ENCODE peak calls at places on chromosome 22, in six cellular contexts. T, L, X, V, E and C are unnamed samples.

GRCh38 chr22:30206964-30207363 is 39.6 kb downstream of the LIF start:
- DNase-seq in T (peak), L (no peak), X (peak), V (peak), E (no peak), C (no peak)

GRCh38 chr22:37203354-37204044 is 8.8 kb downstream of the SSTR3 start:
- DNase-seq in T (no peak), L (no peak), X (no peak), V (no peak), E (no peak), C (no peak)

GRCh38 chr22:29801796-29802195 is 34.6 kb downstream of the UQCR10 start:
- DNase-seq in T (no peak), L (no peak), X (no peak), V (no peak), E (no peak), C (no peak)

GRCh38 chr22:31262369-31263133 is 29.7 kb downstream of the PIK3IP1 start:
- DNase-seq in T (no peak), L (no peak), X (no peak), V (no peak), E (no peak), C (no peak)

GRCh38 chr22:36565152-36565507 is 36.2 kb upstream of the EIF3D start:
- DNase-seq in T (no peak), L (no peak), X (no peak), V (no peak), E (no peak), C (no peak)

GRCh38 chr22:17400305-17400704 is 31.0 kb downstream of the CECR2 start:
- DNase-seq in T (no peak), L (no peak), X (no peak), V (peak), E (no peak), C (no peak)

GRCh38 chr22:33049125-33049729 is 9.0 kb downstream of the SYN3 start:
- DNase-seq in T (peak), L (peak), X (peak), V (peak), E (peak), C (peak)

GRCh38 chr22:28710889-28711285 is 30.7 kb downstream of the CHEK2 start:
- DNase-seq in T (no peak), L (no peak), X (no peak), V (peak), E (no peak), C (no peak)

DNA sequence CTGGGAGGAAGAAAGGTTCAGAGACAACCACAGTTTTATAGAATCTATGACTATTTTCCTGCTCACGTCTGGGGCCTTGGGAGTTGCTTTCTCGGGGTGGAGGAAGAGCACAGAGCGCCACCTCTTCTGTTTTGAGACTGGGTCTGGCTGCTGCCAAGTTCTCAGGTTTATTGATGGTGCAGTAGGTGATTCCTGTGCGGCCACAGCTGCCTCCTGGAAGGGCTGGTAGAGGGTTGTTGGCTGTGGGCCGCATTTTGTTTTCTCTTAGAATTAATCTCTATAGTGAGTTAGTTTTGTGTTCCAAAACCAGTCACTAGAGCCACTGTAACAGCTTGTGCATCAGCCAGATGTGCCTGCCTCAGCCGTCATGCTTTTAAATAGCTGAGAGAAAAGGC is 12.9 kb downstream of the TBC1D22A start:
- DNase-seq in T (no peak), L (peak), X (no peak), V (no peak), E (no peak), C (no peak)
- TF ChIP-seq CTCF in T (no peak), L (peak), X (no peak), V (no peak), E (no peak), C (no peak)

GRCh38 chr22:48663297-48663696 is 1164.4 kb downstream of the BRD1 start:
- DNase-seq in T (no peak), L (peak), X (no peak), V (peak), E (no peak), C (no peak)
- TF ChIP-seq CTCF in T (peak), L (peak), X (peak), V (peak), E (peak), C (peak)

GRCh38 chr22:38826801-38827200 is 17.0 kb downstream of the NPTXR start:
- DNase-seq in T (no peak), L (no peak), X (no peak), V (no peak), E (no peak), C (no peak)

GRCh38 chr22:38823637-38824036 is 20.2 kb downstream of the NPTXR start:
- DNase-seq in T (no peak), L (no peak), X (no peak), V (no peak), E (no peak), C (no peak)

GRCh38 chr22:38826386-38826785 is 17.4 kb downstream of the NPTXR start:
- DNase-seq in T (no peak), L (no peak), X (no peak), V (no peak), E (no peak), C (no peak)

GRCh38 chr22:38823076-38823475 is 20.8 kb downstream of the NPTXR start:
- DNase-seq in T (no peak), L (no peak), X (no peak), V (no peak), E (no peak), C (no peak)

DNA sequence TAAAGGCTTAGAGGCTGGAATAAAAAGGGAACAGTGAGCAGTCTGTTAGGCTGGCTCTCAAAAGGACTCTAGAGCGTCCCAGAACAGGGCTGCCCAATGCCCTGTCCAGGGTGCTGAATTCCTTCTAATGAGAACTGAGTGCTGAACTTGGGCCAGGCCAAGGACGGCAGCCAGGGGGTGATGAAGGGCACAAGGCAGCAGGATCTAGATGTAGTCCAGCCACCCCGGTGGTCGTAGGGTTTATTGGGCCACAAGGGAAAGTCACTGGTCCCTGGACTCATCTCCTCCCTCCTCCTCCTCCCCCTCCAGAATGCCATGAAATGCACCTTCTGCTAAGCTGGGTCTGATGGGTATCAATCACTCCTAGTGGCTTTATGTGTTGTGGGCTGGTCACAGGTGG is 19.2 kb downstream of the NPTXR start:
- DNase-seq in T (peak), L (peak), X (peak), V (peak), E (peak), C (peak)
- TF ChIP-seq CTCF in T (peak), L (peak), X (peak), V (peak), E (peak), C (no peak)

GRCh38 chr22:26527167-26527566 is 14.9 kb upstream of the TFIP11 start:
- DNase-seq in T (no peak), L (no peak), X (no peak), V (no peak), E (no peak), C (no peak)

GRCh38 chr22:26526165-26526564 is 13.9 kb upstream of the TFIP11 start:
- DNase-seq in T (no peak), L (no peak), X (no peak), V (no peak), E (no peak), C (no peak)

GRCh38 chr22:26524870-26525269 is 12.6 kb upstream of the TFIP11 start:
- DNase-seq in T (no peak), L (no peak), X (no peak), V (no peak), E (no peak), C (no peak)

GRCh38 chr22:26529345-26529744 is 17.1 kb upstream of the TFIP11 start:
- DNase-seq in T (no peak), L (no peak), X (no peak), V (peak), E (no peak), C (no peak)

DNA sequence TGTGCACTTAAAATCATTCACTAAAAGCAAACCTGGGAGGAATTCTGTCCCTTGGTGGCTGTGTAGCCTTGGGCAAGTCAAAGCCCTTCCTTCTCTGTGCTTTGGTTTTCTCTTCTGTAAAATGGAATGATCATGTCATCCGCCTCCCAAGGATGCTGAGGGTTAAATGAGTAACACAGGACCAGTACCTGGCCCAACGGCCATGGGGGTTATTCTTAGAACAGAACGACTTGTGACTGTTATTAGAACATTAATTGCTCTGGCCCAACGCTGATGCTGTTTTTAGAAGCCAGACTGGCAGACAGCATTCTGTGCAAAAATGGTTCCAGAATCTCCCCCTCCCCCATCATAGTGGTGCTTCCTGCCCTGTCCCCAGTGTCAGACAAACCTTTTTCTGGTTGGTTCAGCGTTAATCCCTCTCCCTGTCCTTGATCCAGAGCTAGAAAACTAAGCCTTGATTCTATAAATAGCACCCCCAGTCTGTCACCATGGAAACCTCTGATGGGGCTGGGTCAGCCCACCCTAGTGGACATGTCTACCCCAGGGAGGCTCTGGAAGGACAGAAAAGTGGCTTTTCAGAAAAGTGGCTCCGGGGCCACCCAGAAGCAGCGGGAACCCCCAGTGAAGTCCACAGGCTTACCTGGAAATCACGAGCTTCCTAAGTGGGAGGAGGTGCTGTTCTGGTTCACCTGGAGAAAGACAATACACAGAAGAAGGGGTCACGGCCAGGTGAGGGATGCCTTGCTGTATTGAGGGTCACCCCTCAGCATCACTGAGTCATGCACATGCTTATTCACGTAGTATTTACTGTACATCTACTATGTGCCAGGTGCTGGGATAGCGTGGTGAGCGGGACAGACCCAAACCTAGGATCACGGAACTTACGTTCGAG is 15.5 kb upstream of the TFIP11 start:
- DNase-seq in T (no peak), L (no peak), X (no peak), V (no peak), E (no peak), C (no peak)
- TF ChIP-seq CTCF in T (no peak), L (no peak), X (no peak), V (no peak), E (no peak), C (no peak)

DNA sequence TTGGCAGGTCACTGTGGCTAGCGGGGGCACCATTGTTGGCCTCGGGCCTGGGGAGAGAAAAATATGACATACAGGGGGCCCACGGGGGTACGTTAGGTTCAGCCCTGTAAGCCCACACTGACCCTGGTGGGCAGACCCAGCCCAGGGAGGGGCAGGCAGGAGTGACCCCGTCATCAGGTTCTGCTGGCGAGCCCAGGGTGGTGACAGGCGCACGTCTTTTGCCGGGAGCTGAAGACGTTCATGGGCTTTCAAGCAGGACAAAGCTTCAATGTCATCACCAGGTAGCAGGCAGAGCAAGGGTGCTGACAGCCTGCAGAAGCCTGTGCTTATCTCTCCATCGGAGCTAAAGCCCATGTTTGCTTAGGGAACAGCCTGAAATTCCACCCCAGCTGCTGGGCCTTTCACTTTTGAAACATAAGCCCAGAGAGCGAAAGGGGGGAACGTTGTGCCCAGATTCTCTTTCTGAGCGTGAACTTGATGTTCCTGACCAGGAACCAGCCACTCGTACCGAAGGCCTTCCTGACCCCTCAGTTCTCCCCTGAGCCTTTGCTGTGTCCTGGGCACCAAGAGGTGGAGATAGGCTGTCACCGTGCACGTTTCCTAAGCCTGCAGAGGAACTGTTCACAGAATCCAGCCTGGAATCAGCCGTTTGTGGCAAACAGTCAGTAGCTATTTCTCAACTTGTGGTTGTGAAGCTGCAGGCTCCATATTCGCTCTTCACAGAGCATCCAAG is 74.0 kb upstream of the ATXN10 start:
- DNase-seq in T (no peak), L (no peak), X (no peak), V (no peak), E (no peak), C (no peak)
- TF ChIP-seq CTCF in T (no peak), L (no peak), X (no peak), V (no peak), E (no peak), C (no peak)

DNA sequence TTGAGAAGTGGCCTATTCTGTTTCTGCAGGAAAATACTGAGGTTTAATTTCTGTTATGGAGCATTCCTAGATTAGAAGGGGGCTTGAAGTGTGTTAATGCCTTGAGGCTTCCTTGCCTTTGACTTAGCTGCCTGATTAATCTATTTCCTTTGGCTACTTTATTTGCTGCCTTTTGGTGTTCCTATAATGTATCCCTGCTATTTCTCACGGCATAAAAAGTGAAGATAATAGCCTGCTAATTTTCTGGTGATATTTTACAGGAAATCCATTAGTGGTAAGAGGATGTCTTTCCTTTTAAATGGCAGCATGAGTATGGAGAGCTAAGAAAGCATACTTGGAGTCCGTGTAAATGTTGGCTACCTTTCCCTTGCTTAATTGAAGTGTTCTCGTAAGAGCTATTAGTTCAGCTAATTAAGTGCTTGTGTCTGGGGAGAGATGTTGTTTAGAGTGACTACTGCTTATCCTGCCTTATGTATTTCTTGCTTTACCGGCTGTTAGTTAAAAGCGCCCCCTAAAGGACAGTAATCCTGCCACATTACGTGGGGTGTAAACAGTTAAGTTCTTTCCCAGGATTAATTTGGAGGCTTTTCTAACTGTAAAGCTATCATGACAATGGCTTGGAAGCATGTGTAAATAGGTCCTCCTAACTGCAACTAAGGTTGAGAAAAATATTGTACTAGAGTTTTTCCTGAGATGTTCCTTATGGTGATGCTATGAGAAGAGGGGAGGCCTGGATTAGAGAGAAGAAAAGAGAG is 45.6 kb downstream of the ZNF280B start:
- DNase-seq in T (no peak), L (peak), X (no peak), V (no peak), E (no peak), C (no peak)
- TF ChIP-seq CTCF in T (peak), L (peak), X (peak), V (peak), E (peak), C (no peak)

DNA sequence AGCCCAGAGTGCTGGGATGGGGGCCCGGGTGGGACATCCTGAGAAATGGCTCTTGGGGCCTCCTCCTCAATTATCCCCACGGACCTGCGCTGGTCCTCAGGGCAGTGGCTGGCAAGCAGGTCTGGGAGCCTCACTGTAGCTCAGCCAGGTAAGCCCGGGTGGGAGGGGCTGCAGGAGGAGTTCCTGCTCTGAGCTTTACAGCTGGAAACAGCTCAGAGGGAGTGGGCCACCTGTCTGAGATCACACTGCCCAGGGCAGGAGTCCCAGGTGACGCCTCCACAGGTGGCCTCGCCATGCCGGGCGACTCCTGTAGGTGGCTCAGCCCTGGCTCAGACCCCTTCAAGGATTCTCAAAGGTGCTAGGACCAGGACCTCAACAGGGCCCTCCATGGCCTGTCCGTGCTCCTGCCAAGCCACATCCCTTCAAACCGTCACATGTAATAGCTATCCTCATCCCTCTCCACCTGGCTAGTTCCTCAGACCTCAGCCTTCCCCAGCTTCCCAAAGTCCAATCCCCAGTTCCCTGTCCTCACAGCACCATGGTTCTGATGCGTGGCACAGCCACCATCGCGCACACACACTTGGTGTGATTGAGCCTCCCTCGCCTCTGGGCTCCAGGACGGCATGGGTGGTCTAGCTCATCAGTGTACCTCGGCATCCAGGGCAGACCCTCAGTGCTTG is 3.6 kb upstream of the TSSK2 start:
- DNase-seq in T (no peak), L (no peak), X (no peak), V (no peak), E (no peak), C (no peak)
- TF ChIP-seq CTCF in T (no peak), L (no peak), X (no peak), V (no peak), E (no peak), C (no peak)